ENCODE peak calls at places on chromosome 17, in five cellular contexts. One of them, this sample, is unnamed.

GRCh38 chr17:39199986-39200879 is at the start of gene RPL19:
- DNase-seq in trophoblast cell: peak; percentile 95
- DNase-seq in mesenchymal stem cell: peak; percentile 96
- DNase-seq in neuronal stem cell: peak; percentile 90
- DNase-seq in H1: peak; percentile 83
- DNase-seq in this sample: peak; percentile 93

GRCh38 chr17:79024901-79025737 is 1.1 kb downstream of the C1QTNF1 start:
- DNase-seq in trophoblast cell: no peak
- DNase-seq in mesenchymal stem cell: peak; percentile 51
- DNase-seq in neuronal stem cell: no peak
- DNase-seq in H1: no peak
- DNase-seq in this sample: no peak

GRCh38 chr17:40321502-40322416 is 12.8 kb downstream of the RARA start:
- DNase-seq in trophoblast cell: no peak
- DNase-seq in mesenchymal stem cell: no peak
- DNase-seq in neuronal stem cell: no peak
- DNase-seq in H1: no peak
- DNase-seq in this sample: peak; percentile 33

GRCh38 chr17:81684442-81684911 is 666 bp downstream of the HGS start:
- DNase-seq in trophoblast cell: no peak
- DNase-seq in mesenchymal stem cell: peak; percentile 89
- DNase-seq in neuronal stem cell: no peak
- DNase-seq in H1: no peak
- DNase-seq in this sample: no peak

GRCh38 chr17:44749076-44750020 is 9.4 kb upstream of the ADAM11 start:
- DNase-seq in trophoblast cell: no peak
- DNase-seq in mesenchymal stem cell: no peak
- DNase-seq in neuronal stem cell: no peak
- DNase-seq in H1: no peak
- DNase-seq in this sample: no peak

GRCh38 chr17:78406396-78406795 is 27.9 kb downstream of the PGS1 start:
- DNase-seq in trophoblast cell: no peak
- DNase-seq in mesenchymal stem cell: no peak
- DNase-seq in neuronal stem cell: no peak
- DNase-seq in H1: no peak
- DNase-seq in this sample: no peak

GRCh38 chr17:633641-634091 is 81.0 kb downstream of the VPS53 start:
- DNase-seq in trophoblast cell: peak; percentile 17
- DNase-seq in mesenchymal stem cell: peak; percentile 27
- DNase-seq in neuronal stem cell: peak; percentile 37
- DNase-seq in H1: no peak
- DNase-seq in this sample: no peak

GRCh38 chr17:79089720-79090502 is 15.3 kb downstream of the ENGASE start:
- DNase-seq in trophoblast cell: no peak
- DNase-seq in mesenchymal stem cell: no peak
- DNase-seq in neuronal stem cell: no peak
- DNase-seq in H1: no peak
- DNase-seq in this sample: no peak

GRCh38 chr17:79041723-79042420 is 17.9 kb downstream of the C1QTNF1 start:
- DNase-seq in trophoblast cell: no peak
- DNase-seq in mesenchymal stem cell: no peak
- DNase-seq in neuronal stem cell: no peak
- DNase-seq in H1: no peak
- DNase-seq in this sample: no peak

GRCh38 chr17:56665864-56666263 is 72.4 kb downstream of the NOG start:
- DNase-seq in trophoblast cell: no peak
- DNase-seq in mesenchymal stem cell: no peak
- DNase-seq in neuronal stem cell: no peak
- DNase-seq in H1: no peak
- DNase-seq in this sample: no peak

GRCh38 chr17:77209330-77209748 is 68.6 kb downstream of the SEC14L1 start:
- DNase-seq in trophoblast cell: no peak
- DNase-seq in mesenchymal stem cell: no peak
- DNase-seq in neuronal stem cell: no peak
- DNase-seq in H1: no peak
- DNase-seq in this sample: no peak

GRCh38 chr17:78473951-78474630 is 95.6 kb downstream of the PGS1 start:
- DNase-seq in trophoblast cell: peak; percentile 49
- DNase-seq in mesenchymal stem cell: no peak
- DNase-seq in neuronal stem cell: no peak
- DNase-seq in H1: no peak
- DNase-seq in this sample: no peak

GRCh38 chr17:77610980-77611641 is 347.4 kb upstream of the TNRC6C start:
- DNase-seq in trophoblast cell: no peak
- DNase-seq in mesenchymal stem cell: no peak
- DNase-seq in neuronal stem cell: no peak
- DNase-seq in H1: no peak
- DNase-seq in this sample: no peak

GRCh38 chr17:72565006-72565405 is 444.2 kb downstream of the SOX9 start:
- DNase-seq in trophoblast cell: peak; percentile 77
- DNase-seq in mesenchymal stem cell: no peak
- DNase-seq in neuronal stem cell: no peak
- DNase-seq in H1: no peak
- DNase-seq in this sample: no peak

GRCh38 chr17:73611630-73612029 is 32.6 kb downstream of the SDK2 start:
- DNase-seq in trophoblast cell: no peak
- DNase-seq in mesenchymal stem cell: no peak
- DNase-seq in neuronal stem cell: no peak
- DNase-seq in H1: no peak
- DNase-seq in this sample: no peak

GRCh38 chr17:19242323-19242722 is 5.2 kb downstream of the EPN2 start:
- DNase-seq in trophoblast cell: peak; percentile 96
- DNase-seq in mesenchymal stem cell: no peak
- DNase-seq in neuronal stem cell: no peak
- DNase-seq in H1: no peak
- DNase-seq in this sample: no peak

GRCh38 chr17:31274252-31274651 is 22.8 kb downstream of the OMG start:
- DNase-seq in trophoblast cell: peak; percentile 47
- DNase-seq in mesenchymal stem cell: peak; percentile 73
- DNase-seq in neuronal stem cell: no peak
- DNase-seq in H1: no peak
- DNase-seq in this sample: no peak

GRCh38 chr17:15006421-15006820 is 258.7 kb downstream of the PMP22 start:
- DNase-seq in trophoblast cell: no peak
- DNase-seq in mesenchymal stem cell: no peak
- DNase-seq in neuronal stem cell: no peak
- DNase-seq in H1: no peak
- DNase-seq in this sample: no peak

GRCh38 chr17:30302241-30302640 is 10.5 kb upstream of the BLMH start:
- DNase-seq in trophoblast cell: peak; percentile 76
- DNase-seq in mesenchymal stem cell: no peak
- DNase-seq in neuronal stem cell: no peak
- DNase-seq in H1: no peak
- DNase-seq in this sample: no peak

GRCh38 chr17:5854871-5855554 is 215.2 kb upstream of the WSCD1 start:
- DNase-seq in trophoblast cell: no peak
- DNase-seq in mesenchymal stem cell: no peak
- DNase-seq in neuronal stem cell: no peak
- DNase-seq in H1: no peak
- DNase-seq in this sample: peak; percentile 4

GRCh38 chr17:28043296-28043695 is 819 bp downstream of the NLK start:
- DNase-seq in trophoblast cell: no peak
- DNase-seq in mesenchymal stem cell: no peak
- DNase-seq in neuronal stem cell: no peak
- DNase-seq in H1: no peak
- DNase-seq in this sample: no peak

GRCh38 chr17:28049071-28049470 is 6.6 kb downstream of the NLK start:
- DNase-seq in trophoblast cell: no peak
- DNase-seq in mesenchymal stem cell: no peak
- DNase-seq in neuronal stem cell: no peak
- DNase-seq in H1: no peak
- DNase-seq in this sample: no peak

GRCh38 chr17:28047806-28048205 is 5.3 kb downstream of the NLK start:
- DNase-seq in trophoblast cell: no peak
- DNase-seq in mesenchymal stem cell: no peak
- DNase-seq in neuronal stem cell: no peak
- DNase-seq in H1: no peak
- DNase-seq in this sample: no peak

GRCh38 chr17:28045304-28045703 is 2.8 kb downstream of the NLK start:
- DNase-seq in trophoblast cell: no peak
- DNase-seq in mesenchymal stem cell: no peak
- DNase-seq in neuronal stem cell: no peak
- DNase-seq in H1: no peak
- DNase-seq in this sample: no peak

GRCh38 chr17:28046034-28046825 is 3.8 kb downstream of the NLK start:
- DNase-seq in trophoblast cell: no peak
- DNase-seq in mesenchymal stem cell: no peak
- DNase-seq in neuronal stem cell: no peak
- DNase-seq in H1: no peak
- DNase-seq in this sample: no peak
- H2BK12ac ChIP-seq in trophoblast cell: no peak overlapping the region
- H2BK12ac ChIP-seq in mesenchymal stem cell: no peak overlapping the region
- H2BK12ac ChIP-seq in neuronal stem cell: no peak overlapping the region
- H2BK12ac ChIP-seq in H1: no peak overlapping the region
- H2BK12ac ChIP-seq in this sample: no peak overlapping the region

DNA sequence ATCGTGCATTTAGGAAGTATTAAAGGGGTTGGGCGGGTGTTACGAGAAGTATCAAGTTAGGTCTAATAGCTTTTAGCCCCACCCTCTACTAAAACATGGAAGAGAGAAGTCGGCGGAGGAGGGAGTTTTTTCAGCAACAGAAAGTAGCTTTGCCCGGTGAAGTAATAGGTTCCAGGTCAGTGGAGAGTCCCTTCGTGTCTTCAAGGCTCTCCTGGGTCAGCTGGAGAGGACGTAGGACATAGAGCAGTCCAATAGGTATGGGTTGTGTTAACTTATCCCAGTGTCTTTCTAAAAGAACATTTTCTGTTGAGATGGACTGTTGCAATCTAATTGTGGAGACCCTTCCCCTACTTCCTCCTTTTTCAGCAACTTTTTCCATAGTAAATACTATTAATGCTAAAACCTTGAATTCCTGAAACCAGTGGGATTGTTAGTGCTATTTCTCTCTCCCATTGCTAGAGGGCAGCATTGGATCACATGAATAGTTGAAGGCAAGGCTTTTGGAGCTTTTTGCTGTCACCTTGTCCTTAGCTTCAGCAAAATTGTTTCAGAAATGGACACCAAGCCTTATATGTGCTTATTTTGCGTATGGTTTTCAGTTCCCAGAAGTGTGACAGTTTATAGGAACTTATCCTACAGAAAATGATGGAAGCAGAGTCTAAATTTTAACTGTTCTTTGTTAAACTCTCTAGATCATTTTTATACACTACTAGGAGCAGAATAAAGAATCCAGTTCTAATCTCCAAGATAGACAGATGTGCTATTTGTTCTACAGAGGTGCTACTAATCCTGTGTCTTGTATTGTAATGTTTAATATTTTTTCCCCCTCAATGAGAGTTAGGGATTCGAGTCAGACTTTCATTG is 38.4 kb downstream of the UTP18 start:
- DNase-seq in trophoblast cell: peak; percentile 71
- DNase-seq in mesenchymal stem cell: peak; percentile 48
- DNase-seq in neuronal stem cell: peak; percentile 33
- DNase-seq in H1: no peak
- DNase-seq in this sample: peak; percentile 43
- H2BK12ac ChIP-seq in trophoblast cell: no peak overlapping the region
- H2BK12ac ChIP-seq in mesenchymal stem cell: no peak overlapping the region
- H2BK12ac ChIP-seq in neuronal stem cell: no peak overlapping the region
- H2BK12ac ChIP-seq in H1: no peak overlapping the region
- H2BK12ac ChIP-seq in this sample: no peak overlapping the region

GRCh38 chr17:9189870-9190269 is 168.6 kb downstream of the NTN1 start:
- DNase-seq in trophoblast cell: no peak
- DNase-seq in mesenchymal stem cell: no peak
- DNase-seq in neuronal stem cell: no peak
- DNase-seq in H1: no peak
- DNase-seq in this sample: no peak
- H2BK12ac ChIP-seq in trophoblast cell: no peak overlapping the region
- H2BK12ac ChIP-seq in mesenchymal stem cell: no peak overlapping the region
- H2BK12ac ChIP-seq in neuronal stem cell: no peak overlapping the region
- H2BK12ac ChIP-seq in H1: no peak overlapping the region
- H2BK12ac ChIP-seq in this sample: no peak overlapping the region

DNA sequence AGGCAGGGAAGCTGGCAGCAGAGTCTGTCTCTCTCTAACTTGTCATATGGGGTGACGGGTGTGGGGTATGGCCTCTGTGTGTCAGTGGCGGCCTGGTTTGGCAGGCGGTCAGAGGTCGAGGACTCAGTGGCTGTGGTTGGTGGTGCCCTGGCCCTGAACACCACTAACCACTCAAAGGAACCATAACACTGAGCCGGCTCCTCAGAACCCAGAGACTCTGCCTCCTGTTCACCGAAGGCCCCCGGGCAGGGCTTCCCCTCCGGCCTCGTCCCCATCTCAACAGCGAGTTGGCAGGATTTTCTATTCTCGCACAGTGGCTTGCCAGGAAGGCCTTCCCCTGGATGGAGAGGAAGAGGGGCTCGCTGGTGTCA is 638 bp downstream of the P2RX1 start:
- DNase-seq in trophoblast cell: no peak
- DNase-seq in mesenchymal stem cell: no peak
- DNase-seq in neuronal stem cell: no peak
- DNase-seq in H1: no peak
- DNase-seq in this sample: no peak
- H2BK12ac ChIP-seq in trophoblast cell: no peak overlapping the region
- H2BK12ac ChIP-seq in mesenchymal stem cell: peak overlapping the region; percentile 6
- H2BK12ac ChIP-seq in neuronal stem cell: no peak overlapping the region
- H2BK12ac ChIP-seq in H1: no peak overlapping the region
- H2BK12ac ChIP-seq in this sample: no peak overlapping the region

GRCh38 chr17:71019699-71020098 is 850.4 kb downstream of the KCNJ2 start:
- DNase-seq in trophoblast cell: no peak
- DNase-seq in mesenchymal stem cell: no peak
- DNase-seq in neuronal stem cell: no peak
- DNase-seq in H1: no peak
- DNase-seq in this sample: no peak

GRCh38 chr17:71024969-71025368 is 855.6 kb downstream of the KCNJ2 start:
- DNase-seq in trophoblast cell: no peak
- DNase-seq in mesenchymal stem cell: no peak
- DNase-seq in neuronal stem cell: no peak
- DNase-seq in H1: no peak
- DNase-seq in this sample: no peak

GRCh38 chr17:71023631-71024030 is 854.3 kb downstream of the KCNJ2 start:
- DNase-seq in trophoblast cell: no peak
- DNase-seq in mesenchymal stem cell: peak; percentile 36
- DNase-seq in neuronal stem cell: no peak
- DNase-seq in H1: no peak
- DNase-seq in this sample: no peak

GRCh38 chr17:71024172-71024571 is 854.8 kb downstream of the KCNJ2 start:
- DNase-seq in trophoblast cell: no peak
- DNase-seq in mesenchymal stem cell: peak; percentile 38
- DNase-seq in neuronal stem cell: no peak
- DNase-seq in H1: no peak
- DNase-seq in this sample: no peak

GRCh38 chr17:71022758-71023157 is 853.4 kb downstream of the KCNJ2 start:
- DNase-seq in trophoblast cell: no peak
- DNase-seq in mesenchymal stem cell: no peak
- DNase-seq in neuronal stem cell: no peak
- DNase-seq in H1: no peak
- DNase-seq in this sample: no peak
- H2BK12ac ChIP-seq in trophoblast cell: no peak overlapping the region
- H2BK12ac ChIP-seq in mesenchymal stem cell: no peak overlapping the region
- H2BK12ac ChIP-seq in neuronal stem cell: no peak overlapping the region
- H2BK12ac ChIP-seq in H1: no peak overlapping the region
- H2BK12ac ChIP-seq in this sample: no peak overlapping the region

This sample was measured in H9.